ENCODE peak calls at places on chromosomes 13 and 19, in six cellular contexts. K is HT-29; F is AG09319; I is stimulated activated naive CD8-positive, alpha-beta T cell treated with anti-CD3 and anti-CD28 coated beads, Interleukin-15, Interleukin-2, amounts not matched to agents 100 U/mL and 50 U/mL, for 24 hours; W is ELR; P is NCI-H1105 treated with DMSO at 0.1 percent for 48 hours. Z is an unnamed sample.

GRCh38 chr13:30133976-30134375 is 173.4 kb downstream of the KATNAL1 start:
- DNase-seq in K (no peak), F (no peak), I (no peak), W (no peak), P (no peak), Z (no peak)

GRCh38 chr13:47835470-47836228 is 165.4 kb downstream of the SUCLA2 start:
- DNase-seq in K (no peak), F (no peak), I (no peak), W (peak), P (no peak), Z (no peak)

GRCh38 chr19:35533201-35533821 is at the start of gene GAPDHS:
- DNase-seq in K (no peak), F (no peak), I (no peak), W (no peak), P (no peak), Z (no peak)

GRCh38 chr13:74067818-74068217 is 66.4 kb downstream of the KLF12 start:
- DNase-seq in K (no peak), F (no peak), I (no peak), W (peak), P (no peak), Z (no peak)

GRCh38 chr13:83883061-83883523 is 818 bp upstream of the SLITRK1 start:
- DNase-seq in K (no peak), F (no peak), I (no peak), W (peak), P (no peak), Z (no peak)

GRCh38 chr13:101523732-101524131 is 71.3 kb downstream of the ITGBL1 start:
- DNase-seq in K (no peak), F (no peak), I (no peak), W (peak), P (no peak), Z (no peak)

GRCh38 chr13:112063807-112064206 is 3.1 kb upstream of the SOX1 start:
- DNase-seq in K (no peak), F (no peak), I (no peak), W (no peak), P (no peak), Z (no peak)

GRCh38 chr19:15291666-15292065 is 40.7 kb downstream of the BRD4 start:
- DNase-seq in K (no peak), F (no peak), I (no peak), W (peak), P (no peak), Z (no peak)

GRCh38 chr13:93794197-93794885 is 567.7 kb downstream of the GPC6 start:
- DNase-seq in K (no peak), F (no peak), I (peak), W (no peak), P (no peak), Z (no peak)

GRCh38 chr13:45737571-45738002 is 35.5 kb downstream of the CBY2 start:
- DNase-seq in K (no peak), F (no peak), I (peak), W (peak), P (no peak), Z (no peak)